ENCODE peak calls at places on chromosomes 3 and 15, in ten cellular contexts. One of them, this sample, is unnamed.

GRCh38 chr3:136893848-136894443 is 31.9 kb downstream of the NCK1 start:
- DNase-seq in midbrain: no peak
- DNase-seq in HFFc6: peak; percentile 60
- DNase-seq in sigmoid colon: no peak
- DNase-seq in NCI-H510A treated with DMSO at 0.1 percent for 48 hours: no peak
- DNase-seq in skeletal muscle cell: peak; percentile 4
- DNase-seq in globus pallidus: no peak
- DNase-seq in lower lobe of right lung: no peak
- DNase-seq in H54: no peak
- DNase-seq in mesenteric fat pad: no peak
- DNase-seq in this sample: no peak

GRCh38 chr3:11509175-11510000 is 134.3 kb downstream of the VGLL4 start:
- DNase-seq in H54: peak; percentile 56
- DNase-seq in skeletal muscle cell: peak; percentile 75
- DNase-seq in lower lobe of right lung: peak; percentile 67
- DNase-seq in mesenteric fat pad: no peak
- DNase-seq in HFFc6: peak; percentile 82
- DNase-seq in midbrain: peak; percentile 23
- DNase-seq in globus pallidus: peak; percentile 33
- DNase-seq in sigmoid colon: peak; percentile 93
- DNase-seq in NCI-H510A treated with DMSO at 0.1 percent for 48 hours: peak; percentile 67
- DNase-seq in this sample: no peak

GRCh38 chr3:172564499-172564898 is 41.3 kb upstream of the TNFSF10 start:
- DNase-seq in HFFc6: no peak
- DNase-seq in midbrain: no peak
- DNase-seq in skeletal muscle cell: no peak
- DNase-seq in sigmoid colon: no peak
- DNase-seq in H54: no peak
- DNase-seq in mesenteric fat pad: no peak
- DNase-seq in lower lobe of right lung: no peak
- DNase-seq in globus pallidus: no peak
- DNase-seq in NCI-H510A treated with DMSO at 0.1 percent for 48 hours: no peak
- DNase-seq in this sample: no peak

GRCh38 chr3:158539414-158540014 is 31.5 kb upstream of the MLF1 start:
- DNase-seq in H54: no peak
- DNase-seq in skeletal muscle cell: no peak
- DNase-seq in NCI-H510A treated with DMSO at 0.1 percent for 48 hours: peak; percentile 58
- DNase-seq in lower lobe of right lung: no peak
- DNase-seq in HFFc6: peak; percentile 52
- DNase-seq in sigmoid colon: no peak
- DNase-seq in midbrain: peak; percentile 9
- DNase-seq in mesenteric fat pad: no peak
- DNase-seq in globus pallidus: peak; percentile 11
- DNase-seq in this sample: peak; percentile 9

GRCh38 chr15:65525622-65526021 is 4.6 kb upstream of the HACD3 start:
- DNase-seq in globus pallidus: no peak
- DNase-seq in HFFc6: peak; percentile 36
- DNase-seq in skeletal muscle cell: no peak
- DNase-seq in lower lobe of right lung: no peak
- DNase-seq in NCI-H510A treated with DMSO at 0.1 percent for 48 hours: no peak
- DNase-seq in mesenteric fat pad: no peak
- DNase-seq in midbrain: peak; percentile 22
- DNase-seq in H54: no peak
- DNase-seq in sigmoid colon: no peak
- DNase-seq in this sample: no peak

GRCh38 chr3:56917740-56918568 is 116.2 kb upstream of the ARHGEF3 start:
- DNase-seq in NCI-H510A treated with DMSO at 0.1 percent for 48 hours: peak; percentile 51
- DNase-seq in sigmoid colon: no peak
- DNase-seq in skeletal muscle cell: no peak
- DNase-seq in lower lobe of right lung: no peak
- DNase-seq in mesenteric fat pad: no peak
- DNase-seq in HFFc6: no peak
- DNase-seq in H54: no peak
- DNase-seq in midbrain: no peak
- DNase-seq in globus pallidus: no peak
- DNase-seq in this sample: peak; percentile 64

GRCh38 chr3:39025222-39025970 is 26.3 kb downstream of the SCN11A start:
- DNase-seq in lower lobe of right lung: no peak
- DNase-seq in globus pallidus: no peak
- DNase-seq in H54: no peak
- DNase-seq in NCI-H510A treated with DMSO at 0.1 percent for 48 hours: no peak
- DNase-seq in midbrain: no peak
- DNase-seq in sigmoid colon: no peak
- DNase-seq in mesenteric fat pad: no peak
- DNase-seq in HFFc6: no peak
- DNase-seq in skeletal muscle cell: no peak
- DNase-seq in this sample: no peak

GRCh38 chr3:65352951-65353350 is 665.2 kb upstream of the ADAMTS9 start:
- DNase-seq in HFFc6: no peak
- DNase-seq in NCI-H510A treated with DMSO at 0.1 percent for 48 hours: no peak
- DNase-seq in sigmoid colon: no peak
- DNase-seq in midbrain: no peak
- DNase-seq in lower lobe of right lung: no peak
- DNase-seq in H54: no peak
- DNase-seq in skeletal muscle cell: no peak
- DNase-seq in globus pallidus: no peak
- DNase-seq in mesenteric fat pad: no peak
- DNase-seq in this sample: no peak

GRCh38 chr3:52798376-52798977 is 3.9 kb downstream of the ITIH3 start:
- DNase-seq in skeletal muscle cell: no peak
- DNase-seq in HFFc6: no peak
- DNase-seq in H54: no peak
- DNase-seq in midbrain: no peak
- DNase-seq in sigmoid colon: no peak
- DNase-seq in NCI-H510A treated with DMSO at 0.1 percent for 48 hours: no peak
- DNase-seq in lower lobe of right lung: no peak
- DNase-seq in mesenteric fat pad: no peak
- DNase-seq in globus pallidus: no peak
- DNase-seq in this sample: no peak

GRCh38 chr3:125072310-125072709 is 16.5 kb upstream of the HEG1 start:
- DNase-seq in H54: no peak
- DNase-seq in NCI-H510A treated with DMSO at 0.1 percent for 48 hours: no peak
- DNase-seq in globus pallidus: no peak
- DNase-seq in mesenteric fat pad: no peak
- DNase-seq in lower lobe of right lung: no peak
- DNase-seq in midbrain: no peak
- DNase-seq in skeletal muscle cell: no peak
- DNase-seq in sigmoid colon: no peak
- DNase-seq in HFFc6: peak; percentile 62
- DNase-seq in this sample: no peak

GRCh38 chr3:185455860-185456259 is 43.0 kb downstream of the TMEM41A start:
- DNase-seq in globus pallidus: no peak
- DNase-seq in lower lobe of right lung: no peak
- DNase-seq in sigmoid colon: no peak
- DNase-seq in mesenteric fat pad: no peak
- DNase-seq in skeletal muscle cell: no peak
- DNase-seq in H54: no peak
- DNase-seq in midbrain: no peak
- DNase-seq in HFFc6: no peak
- DNase-seq in NCI-H510A treated with DMSO at 0.1 percent for 48 hours: no peak
- DNase-seq in this sample: no peak

GRCh38 chr3:71156062-71156665 is 427.4 kb downstream of the FOXP1 start:
- DNase-seq in NCI-H510A treated with DMSO at 0.1 percent for 48 hours: no peak
- DNase-seq in mesenteric fat pad: no peak
- DNase-seq in H54: no peak
- DNase-seq in sigmoid colon: no peak
- DNase-seq in lower lobe of right lung: no peak
- DNase-seq in midbrain: no peak
- DNase-seq in skeletal muscle cell: no peak
- DNase-seq in HFFc6: no peak
- DNase-seq in globus pallidus: no peak
- DNase-seq in this sample: no peak

GRCh38 chr3:75906555-75907112 is 121.3 kb upstream of the ZNF717 start:
- DNase-seq in NCI-H510A treated with DMSO at 0.1 percent for 48 hours: peak; percentile 28
- DNase-seq in lower lobe of right lung: no peak
- DNase-seq in sigmoid colon: peak; percentile 62
- DNase-seq in HFFc6: no peak
- DNase-seq in midbrain: peak; percentile 48
- DNase-seq in skeletal muscle cell: no peak
- DNase-seq in globus pallidus: peak; percentile 2
- DNase-seq in mesenteric fat pad: no peak
- DNase-seq in H54: no peak
- DNase-seq in this sample: no peak

GRCh38 chr15:90421527-90421926 is 33.5 kb downstream of the IQGAP1 start:
- DNase-seq in mesenteric fat pad: no peak
- DNase-seq in NCI-H510A treated with DMSO at 0.1 percent for 48 hours: no peak
- DNase-seq in midbrain: no peak
- DNase-seq in H54: no peak
- DNase-seq in globus pallidus: no peak
- DNase-seq in lower lobe of right lung: no peak
- DNase-seq in sigmoid colon: no peak
- DNase-seq in HFFc6: no peak
- DNase-seq in skeletal muscle cell: no peak
- DNase-seq in this sample: no peak

GRCh38 chr15:44716983-44717602 is 5.8 kb downstream of the B2M start:
- DNase-seq in skeletal muscle cell: no peak
- DNase-seq in mesenteric fat pad: no peak
- DNase-seq in globus pallidus: no peak
- DNase-seq in H54: no peak
- DNase-seq in midbrain: no peak
- DNase-seq in NCI-H510A treated with DMSO at 0.1 percent for 48 hours: no peak
- DNase-seq in lower lobe of right lung: no peak
- DNase-seq in HFFc6: no peak
- DNase-seq in sigmoid colon: no peak
- DNase-seq in this sample: no peak

GRCh38 chr3:73784647-73785420 is 160.1 kb upstream of the PDZRN3 start:
- DNase-seq in mesenteric fat pad: no peak
- DNase-seq in skeletal muscle cell: no peak
- DNase-seq in NCI-H510A treated with DMSO at 0.1 percent for 48 hours: no peak
- DNase-seq in lower lobe of right lung: no peak
- DNase-seq in HFFc6: peak; percentile 62
- DNase-seq in H54: no peak
- DNase-seq in globus pallidus: no peak
- DNase-seq in sigmoid colon: no peak
- DNase-seq in midbrain: no peak
- DNase-seq in this sample: no peak

GRCh38 chr3:194203482-194204035 is 67.6 kb downstream of the HES1 start:
- DNase-seq in HFFc6: no peak
- DNase-seq in lower lobe of right lung: no peak
- DNase-seq in midbrain: no peak
- DNase-seq in mesenteric fat pad: no peak
- DNase-seq in H54: no peak
- DNase-seq in globus pallidus: no peak
- DNase-seq in sigmoid colon: no peak
- DNase-seq in skeletal muscle cell: no peak
- DNase-seq in NCI-H510A treated with DMSO at 0.1 percent for 48 hours: no peak
- DNase-seq in this sample: peak; percentile 68